ENCODE peak calls at places on chromosomes 1 and 21, in ten cellular contexts. I is cardiac fibroblast, H is K562, V is lower leg skin, W is HFF-Myc, J is sigmoid colon, O is tibial artery, Q is SK-N-SH, S is IMR-90, N is HepG2. E is an unnamed sample.

GRCh38 chr1:178189814-178190213 is 95.9 kb downstream of the RASAL2 start:
- DNase-seq in I (peak; percentile 57), H (peak; percentile 7), V (no peak), W (peak; percentile 5), J (no peak), O (no peak), Q (peak; percentile 57), S (peak; percentile 11), N (peak; percentile 51), E (peak; percentile 57)

GRCh38 chr1:167186771-167187170 is 33.9 kb upstream of the POU2F1 start:
- DNase-seq in I (no peak), H (no peak), V (no peak), W (no peak), J (no peak), O (no peak), Q (no peak), S (no peak), N (no peak), E (no peak)

GRCh38 chr1:17958704-17959103 is 148.9 kb upstream of the IGSF21 start:
- DNase-seq in I (no peak), H (no peak), V (no peak), W (no peak), J (no peak), O (no peak), Q (no peak), S (no peak), N (no peak), E (no peak)

GRCh38 chr1:37859507-37860345 is at the start of gene MTF1:
- DNase-seq in I (peak; percentile 96), H (peak; percentile 100), V (peak; percentile 100), W (peak; percentile 90), J (peak; percentile 99), O (peak; percentile 99), Q (peak; percentile 98), S (peak; percentile 95), N (peak; percentile 95), E (peak; percentile 95)

GRCh38 chr1:67534627-67535065 is 104.4 kb upstream of the SERBP1 start:
- DNase-seq in I (peak; percentile 40), H (peak; percentile 47), V (no peak), W (peak; percentile 26), J (no peak), O (no peak), Q (no peak), S (peak; percentile 69), N (peak; percentile 99), E (peak; percentile 41)

GRCh38 chr1:232439011-232439410 is 190.9 kb downstream of the SIPA1L2 start:
- DNase-seq in I (no peak), H (no peak), V (no peak), W (no peak), J (no peak), O (no peak), Q (no peak), S (no peak), N (no peak), E (no peak)

GRCh38 chr1:151537112-151537511 is 3.0 kb upstream of the TUFT1 start:
- DNase-seq in I (peak; percentile 99), H (no peak), V (peak; percentile 63), W (peak; percentile 75), J (no peak), O (no peak), Q (no peak), S (peak; percentile 99), N (no peak), E (peak; percentile 97)

GRCh38 chr21:27475363-27475955 is 508.6 kb upstream of the ADAMTS5 start:
- DNase-seq in I (no peak), H (no peak), V (no peak), W (no peak), J (no peak), O (no peak), Q (no peak), S (no peak), N (no peak), E (peak; percentile 18)

GRCh38 chr1:206570529-206570928 is 41.7 kb downstream of the EIF2D start:
- DNase-seq in I (no peak), H (no peak), V (no peak), W (no peak), J (no peak), O (no peak), Q (no peak), S (no peak), N (no peak), E (no peak)

GRCh38 chr1:192702212-192702993 is 66.5 kb downstream of the RGS13 start:
- DNase-seq in I (peak; percentile 74), H (no peak), V (no peak), W (peak; percentile 16), J (no peak), O (no peak), Q (no peak), S (peak; percentile 89), N (peak; percentile 87), E (peak; percentile 64)

GRCh38 chr1:66598670-66599069 is 64.7 kb downstream of the SGIP1 start:
- DNase-seq in I (peak; percentile 91), H (no peak), V (no peak), W (peak; percentile 85), J (no peak), O (no peak), Q (no peak), S (peak; percentile 88), N (no peak), E (peak; percentile 83)

GRCh38 chr1:152197361-152197941 is 26.5 kb downstream of the HRNR start:
- DNase-seq in I (no peak), H (no peak), V (no peak), W (no peak), J (no peak), O (no peak), Q (no peak), S (no peak), N (no peak), E (no peak)

GRCh38 chr1:13764533-13764932 is 64.5 kb downstream of the PRDM2 start:
- DNase-seq in I (no peak), H (no peak), V (no peak), W (no peak), J (no peak), O (no peak), Q (no peak), S (peak; percentile 56), N (no peak), E (no peak)

GRCh38 chr1:30816211-30817082 is 58.9 kb upstream of the LAPTM5 start:
- DNase-seq in I (peak; percentile 75), H (no peak), V (no peak), W (peak; percentile 79), J (peak; percentile 87), O (peak; percentile 61), Q (peak; percentile 84), S (peak; percentile 92), N (no peak), E (peak; percentile 88)

GRCh38 chr21:34569381-34569979 is 45.4 kb downstream of the RCAN1 start:
- DNase-seq in I (no peak), H (no peak), V (no peak), W (no peak), J (no peak), O (no peak), Q (no peak), S (no peak), N (no peak), E (no peak)

GRCh38 chr21:34688715-34689114 is 19.9 kb downstream of the CLIC6 start:
- DNase-seq in I (no peak), H (no peak), V (peak; percentile 66), W (no peak), J (no peak), O (no peak), Q (no peak), S (no peak), N (no peak), E (no peak)

GRCh38 chr1:171645553-171646336 is 6.7 kb downstream of the MYOC start:
- DNase-seq in I (peak; percentile 32), H (no peak), V (no peak), W (peak; percentile 93), J (peak; percentile 97), O (peak; percentile 91), Q (peak; percentile 27), S (no peak), N (no peak), E (peak; percentile 86)

GRCh38 chr1:248853668-248854375 is 5.1 kb downstream of the ZNF692 start:
- DNase-seq in I (no peak), H (no peak), V (peak; percentile 63), W (no peak), J (no peak), O (peak; percentile 45), Q (no peak), S (no peak), N (no peak), E (no peak)

GRCh38 chr1:228085287-228085926 is 2.9 kb downstream of the ARF1 start:
- DNase-seq in I (peak; percentile 91), H (peak; percentile 85), V (no peak), W (no peak), J (no peak), O (no peak), Q (no peak), S (peak; percentile 84), N (peak; percentile 63), E (peak; percentile 81)

GRCh38 chr1:110130113-110130591 is 17.9 kb downstream of the UBL4B start:
- DNase-seq in I (no peak), H (peak; percentile 35), V (no peak), W (no peak), J (no peak), O (peak; percentile 87), Q (no peak), S (no peak), N (peak; percentile 12), E (peak; percentile 25)
- TF ChIP-seq CTCF in I (peak; percentile 8), H (no peak), V (no peak), W (no peak), J (no peak), O (peak; percentile 13), Q (no peak), S (no peak), N (peak; percentile 59), E (no peak)

GRCh38 chr1:147542549-147542857 is 1.2 kb downstream of the BCL9 start:
- DNase-seq in I (no peak), H (no peak), V (no peak), W (no peak), J (no peak), O (no peak), Q (no peak), S (no peak), N (no peak), E (no peak)
- H3K4me3 ChIP-seq in I (peak overlapping the region; percentile 69), H (no peak overlapping the region), V (no peak overlapping the region), W (peak overlapping the region; percentile 62), J (peak overlapping the region; percentile 68), O (peak overlapping the region; percentile 76), Q (peak overlapping the region; percentile 83), S (peak overlapping the region; percentile 78), N (no peak overlapping the region), E (peak overlapping the region; percentile 61)

DNA sequence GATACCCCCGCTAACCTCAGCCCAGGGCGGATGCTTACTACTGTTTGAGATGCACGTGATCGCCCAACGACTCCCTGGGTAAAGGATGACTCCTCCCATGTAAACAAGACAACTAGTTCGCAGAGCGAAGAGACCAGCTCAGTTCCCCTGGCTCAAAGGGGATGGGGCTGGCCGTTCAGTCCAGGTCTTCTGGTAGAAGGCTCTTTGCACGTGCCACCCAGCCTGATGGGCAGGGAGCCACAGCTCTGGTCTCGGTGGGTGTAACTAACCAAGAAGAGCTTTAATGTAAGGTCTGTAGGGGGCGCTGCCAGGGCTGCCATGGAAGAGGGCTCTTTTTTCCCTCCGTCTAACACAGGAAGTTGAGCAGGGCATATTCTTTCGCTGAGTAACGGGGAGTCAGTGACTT is 49.4 kb upstream of the PARP1 start:
- DNase-seq in I (peak; percentile 34), H (peak; percentile 38), V (no peak), W (no peak), J (no peak), O (no peak), Q (no peak), S (no peak), N (no peak), E (peak; percentile 5)
- TF ChIP-seq CTCF in I (no peak), H (peak; percentile 74), V (no peak), W (peak; percentile 29), J (no peak), O (no peak), Q (peak; percentile 12), S (no peak), N (no peak), E (peak; percentile 13)

GRCh38 chr21:28883931-28884330 is 108.7 kb downstream of the LTN1 start:
- DNase-seq in I (no peak), H (peak; percentile 16), V (no peak), W (no peak), J (no peak), O (no peak), Q (no peak), S (no peak), N (no peak), E (no peak)
- H3K4me3 ChIP-seq in I (no peak overlapping the region), H (peak overlapping the region; percentile 48), V (no peak overlapping the region), W (peak overlapping the region; percentile 54), J (peak overlapping the region; percentile 52), O (peak overlapping the region; percentile 56), Q (peak overlapping the region; percentile 66), S (no peak overlapping the region), N (peak overlapping the region; percentile 65), E (peak overlapping the region; percentile 68)

E was measured in fibroblast of mammary gland.